ENCODE peak calls at places on chromosomes 7 and 10, in eight cellular contexts. Y is IMR-90, F is left ventricle myocardium inferior, D is GM12878, A is colonic mucosa, I is ascending aorta, U is esophagus squamous epithelium, R is prostate gland. H is an unnamed sample.
A peak's percentile ranks its signal among the peaks of the same experiment; 100 is the strongest.

GRCh38 chr7:122423591-122423990 is 119.0 kb upstream of the FEZF1 start:
- DNase-seq in Y (no peak), F (no peak), D (no peak), A (no peak), I (no peak), U (no peak), R (no peak), H (no peak)

GRCh38 chr10:70586348-70586930 is 16.1 kb downstream of the PRF1 start:
- DNase-seq in Y (no peak), F (no peak), D (no peak), A (no peak), I (no peak), U (no peak), R (no peak), H (no peak)

GRCh38 chr10:30915141-30915540 is 116.5 kb downstream of the ZNF438 start:
- DNase-seq in Y (peak; percentile 65), F (no peak), D (no peak), A (no peak), I (no peak), U (no peak), R (no peak), H (no peak)

GRCh38 chr10:15189133-15189881 is 20.8 kb upstream of the NMT2 start:
- DNase-seq in Y (no peak), F (no peak), D (no peak), A (no peak), I (no peak), U (no peak), R (no peak), H (no peak)

GRCh38 chr7:159122276-159122675 is 22.4 kb downstream of the VIPR2 start:
- DNase-seq in Y (no peak), F (no peak), D (no peak), A (no peak), I (no peak), U (no peak), R (no peak), H (no peak)

GRCh38 chr7:92588561-92588960 is 1.6 kb downstream of the FAM133B start:
- DNase-seq in Y (no peak), F (no peak), D (no peak), A (no peak), I (no peak), U (no peak), R (no peak), H (no peak)

GRCh38 chr10:124481717-124482116 is 20.1 kb downstream of the LHPP start:
- DNase-seq in Y (no peak), F (no peak), D (no peak), A (no peak), I (no peak), U (no peak), R (no peak), H (no peak)

GRCh38 chr10:541750-542371 is 147.6 kb downstream of the DIP2C start:
- DNase-seq in Y (no peak), F (peak; percentile 47), D (no peak), A (no peak), I (no peak), U (no peak), R (no peak), H (no peak)

GRCh38 chr10:99714446-99714845 is 17.5 kb downstream of the COX15 start:
- DNase-seq in Y (no peak), F (no peak), D (no peak), A (no peak), I (no peak), U (no peak), R (no peak), H (no peak)

GRCh38 chr10:94683214-94684054 is at the start of gene CYP2C18:
- DNase-seq in Y (no peak), F (no peak), D (no peak), A (no peak), I (no peak), U (no peak), R (no peak), H (no peak)

GRCh38 chr7:31782411-31782991 is 95.5 kb downstream of the PPP1R17 start:
- DNase-seq in Y (peak; percentile 77), F (no peak), D (peak; percentile 20), A (no peak), I (no peak), U (no peak), R (no peak), H (no peak)

GRCh38 chr7:118511146-118511545 is 286.6 kb downstream of the ANKRD7 start:
- DNase-seq in Y (no peak), F (no peak), D (no peak), A (no peak), I (no peak), U (no peak), R (no peak), H (no peak)

GRCh38 chr10:105149371-105149871 is 508.3 kb downstream of the SORCS3 start:
- DNase-seq in Y (no peak), F (no peak), D (no peak), A (no peak), I (no peak), U (no peak), R (no peak), H (peak; percentile 11)

GRCh38 chr7:132655071-132655761 is 78.9 kb upstream of the PLXNA4 start:
- DNase-seq in Y (no peak), F (peak; percentile 33), D (no peak), A (peak; percentile 21), I (no peak), U (no peak), R (peak; percentile 5), H (no peak)

GRCh38 chr7:31663072-31663471 is 23.9 kb upstream of the PPP1R17 start:
- DNase-seq in Y (no peak), F (no peak), D (no peak), A (no peak), I (no peak), U (no peak), R (no peak), H (no peak)

GRCh38 chr10:6567894-6568293 is 12.2 kb downstream of the PRKCQ start:
- DNase-seq in Y (no peak), F (no peak), D (no peak), A (no peak), I (no peak), U (no peak), R (no peak), H (no peak)
- H3K4me3 ChIP-seq in Y (no peak overlapping the region), F (no peak overlapping the region), D (no peak overlapping the region), A (no peak overlapping the region), I (no peak overlapping the region), U (no peak overlapping the region), R (no peak overlapping the region), H (no peak overlapping the region)

GRCh38 chr10:3805791-3806381 is 20.9 kb upstream of the KLF6 start:
- DNase-seq in Y (peak; percentile 77), F (peak; percentile 34), D (no peak), A (no peak), I (peak; percentile 55), U (no peak), R (no peak), H (no peak)
- TF ChIP-seq CTCF in Y (no peak), F (no peak), D (no peak), A (no peak), I (no peak), U (no peak), R (no peak), H (no peak)

GRCh38 chr7:506921-507622 is 12.6 kb downstream of the PDGFA start:
- DNase-seq in Y (no peak), F (peak; percentile 7), D (no peak), A (no peak), I (no peak), U (no peak), R (no peak), H (no peak)

GRCh38 chr7:510061-510481 is 9.6 kb downstream of the PDGFA start:
- DNase-seq in Y (no peak), F (peak; percentile 11), D (no peak), A (no peak), I (no peak), U (no peak), R (no peak), H (no peak)

GRCh38 chr7:507623-508305 is 11.9 kb downstream of the PDGFA start:
- DNase-seq in Y (no peak), F (peak; percentile 12), D (no peak), A (no peak), I (no peak), U (no peak), R (no peak), H (no peak)

GRCh38 chr7:509426-509825 is 10.2 kb downstream of the PDGFA start:
- DNase-seq in Y (no peak), F (peak; percentile 5), D (no peak), A (no peak), I (no peak), U (no peak), R (no peak), H (no peak)

GRCh38 chr7:508461-509170 is 11.0 kb downstream of the PDGFA start:
- DNase-seq in Y (no peak), F (peak; percentile 2), D (no peak), A (no peak), I (no peak), U (no peak), R (no peak), H (no peak)
- H3K36me3 ChIP-seq in Y (peaks cover 4% of the 10 kb centered on the region), F (peaks cover 41% of the 10 kb centered on the region), D (no peaks in the 10 kb centered on the region), A (peaks cover 4% of the 10 kb centered on the region), I (peaks cover 53% of the 10 kb centered on the region), U (no peaks in the 10 kb centered on the region), R (no peaks in the 10 kb centered on the region), H (peaks cover 28% of the 10 kb centered on the region)

GRCh38 chr10:78038105-78038504 is 4.4 kb downstream of the RPS24 start:
- DNase-seq in Y (peak; percentile 54), F (no peak), D (no peak), A (no peak), I (no peak), U (no peak), R (no peak), H (no peak)

GRCh38 chr10:78035025-78035424 is 1.4 kb downstream of the RPS24 start:
- DNase-seq in Y (peak; percentile 28), F (no peak), D (no peak), A (no peak), I (no peak), U (no peak), R (no peak), H (no peak)

GRCh38 chr10:78035437-78035836 is 1.8 kb downstream of the RPS24 start:
- DNase-seq in Y (no peak), F (no peak), D (no peak), A (no peak), I (no peak), U (no peak), R (no peak), H (no peak)

GRCh38 chr10:78033623-78034470 is at the start of gene RPS24:
- DNase-seq in Y (peak; percentile 98), F (peak; percentile 94), D (peak; percentile 89), A (peak; percentile 96), I (peak; percentile 84), U (peak; percentile 72), R (peak; percentile 97), H (peak; percentile 88)

GRCh38 chr10:78035933-78036583 is 2.4 kb downstream of the RPS24 start:
- DNase-seq in Y (no peak), F (no peak), D (no peak), A (no peak), I (no peak), U (no peak), R (no peak), H (no peak)
- H3K4me3 ChIP-seq in Y (no peak overlapping the region), F (no peak overlapping the region), D (peak overlapping the region; percentile 95), A (no peak overlapping the region), I (no peak overlapping the region), U (no peak overlapping the region), R (no peak overlapping the region), H (no peak overlapping the region)

DNA sequence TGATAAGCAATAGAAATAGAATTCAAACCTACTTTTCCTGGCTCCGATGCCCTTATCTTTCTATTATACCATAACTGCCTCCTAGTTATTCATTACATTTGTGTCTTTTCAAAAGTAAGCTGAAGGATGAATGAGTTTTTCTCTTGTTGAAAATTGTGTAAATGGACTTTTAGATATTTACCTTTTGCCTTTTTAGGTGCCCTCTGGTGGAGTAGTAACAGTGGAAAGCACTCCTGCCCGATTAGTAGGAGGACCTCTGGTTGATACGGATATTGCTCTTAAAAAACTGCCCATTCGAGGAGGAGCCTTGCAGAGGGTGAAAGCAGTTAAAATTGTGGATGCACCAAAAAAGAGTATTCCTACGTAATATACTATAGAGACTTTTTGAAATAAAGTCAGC is 11.2 kb downstream of the FAM237B start:
- DNase-seq in Y (no peak), F (no peak), D (no peak), A (no peak), I (no peak), U (no peak), R (no peak), H (no peak)
- TF ChIP-seq CTCF in Y (no peak), F (no peak), D (no peak), A (no peak), I (no peak), U (no peak), R (no peak), H (no peak)

H was measured in BJ.